ENCODE peak calls at places on chromosomes 5 and 9, in six cellular contexts. A is A549, G is RWPE1, S is psoas muscle, Z is transverse colon, Y is prostate gland. W is an unnamed sample.

GRCh38 chr9:83218411-83219090 is 155.6 kb upstream of the RASEF start:
- DNase-seq in S (no peak), Z (no peak), Y (no peak), G (no peak), A (no peak), W (no peak)

GRCh38 chr5:34709861-34710673 is 53.9 kb downstream of the RAI14 start:
- DNase-seq in S (no peak), A (no peak), Y (no peak), G (no peak), Z (no peak), W (no peak)

GRCh38 chr5:10685103-10685502 is 75.9 kb downstream of the DAP start:
- DNase-seq in A (no peak), Z (no peak), Y (no peak), S (no peak), G (no peak), W (no peak)

GRCh38 chr5:135332519-135333150 is 66.4 kb downstream of the MACROH2A1 start:
- DNase-seq in Y (no peak), Z (no peak), A (peak; percentile 90), G (peak; percentile 87), S (no peak), W (no peak)

GRCh38 chr9:136018257-136019031 is 57.3 kb upstream of the UBAC1 start:
- DNase-seq in A (no peak), Y (no peak), G (no peak), Z (no peak), S (peak; percentile 42), W (no peak)

GRCh38 chr5:113171520-113171919 is 194.9 kb downstream of the DCP2 start:
- DNase-seq in A (no peak), S (no peak), Y (no peak), Z (no peak), G (no peak), W (no peak)

GRCh38 chr9:113590991-113591898 is 127.7 kb downstream of the RGS3 start:
- DNase-seq in G (no peak), Z (peak; percentile 78), Y (peak; percentile 75), A (peak; percentile 72), S (peak; percentile 91), W (no peak)

GRCh38 chr9:4048441-4048840 is 251.4 kb downstream of the GLIS3 start:
- DNase-seq in G (no peak), S (no peak), A (peak; percentile 10), Y (no peak), Z (no peak), W (no peak)

GRCh38 chr9:14127656-14128055 is 186.3 kb downstream of the NFIB start:
- DNase-seq in G (no peak), A (no peak), Z (no peak), Y (no peak), S (no peak), W (no peak)

GRCh38 chr5:157241483-157241882 is 24.4 kb upstream of the CYFIP2 start:
- DNase-seq in A (no peak), Z (no peak), G (no peak), S (no peak), Y (no peak), W (no peak)

GRCh38 chr5:128036961-128037360 is 46.6 kb upstream of the SLC12A2 start:
- DNase-seq in Z (no peak), G (peak; percentile 31), Y (no peak), A (peak; percentile 33), S (no peak), W (no peak)

GRCh38 chr9:16681659-16681990 is 188.8 kb downstream of the BNC2 start:
- DNase-seq in Z (no peak), S (no peak), A (no peak), G (no peak), Y (no peak), W (no peak)

GRCh38 chr5:119267958-119268386 is 87.8 kb upstream of the TNFAIP8 start:
- DNase-seq in A (peak; percentile 46), S (peak; percentile 93), G (peak; percentile 91), Y (peak; percentile 89), Z (peak; percentile 92), W (peak; percentile 93)

GRCh38 chr9:92738661-92739081 is 26.0 kb downstream of the BICD2 start:
- DNase-seq in S (no peak), Y (peak; percentile 76), Z (no peak), A (no peak), G (peak; percentile 73), W (peak; percentile 37)

GRCh38 chr9:98007251-98007928 is 24.2 kb downstream of the ANP32B start:
- DNase-seq in G (no peak), Z (no peak), A (no peak), S (no peak), Y (no peak), W (no peak)

GRCh38 chr9:138115506-138115905 is 237.9 kb downstream of the CACNA1B start:
- DNase-seq in A (no peak), Y (no peak), S (no peak), G (no peak), Z (no peak), W (no peak)

GRCh38 chr5:14039063-14039462 is 94.6 kb upstream of the DNAH5 start:
- DNase-seq in Y (no peak), G (no peak), Z (no peak), A (no peak), S (no peak), W (no peak)
- H3K27ac ChIP-seq in Y (no peak overlapping the region), G (no peak overlapping the region), Z (no peak overlapping the region), A (peak overlapping the region; percentile 91), S (peak overlapping the region; percentile 51), W (peak overlapping the region; percentile 99)

GRCh38 chr5:120394259-120394658 is 69.8 kb upstream of the PRR16 start:
- DNase-seq in A (no peak), S (no peak), Y (no peak), Z (no peak), G (no peak), W (no peak)
- TF ChIP-seq CTCF in A (no peak), S (no peak), Y (no peak), Z (no peak), G (no peak), W (peak; percentile 18)

DNA sequence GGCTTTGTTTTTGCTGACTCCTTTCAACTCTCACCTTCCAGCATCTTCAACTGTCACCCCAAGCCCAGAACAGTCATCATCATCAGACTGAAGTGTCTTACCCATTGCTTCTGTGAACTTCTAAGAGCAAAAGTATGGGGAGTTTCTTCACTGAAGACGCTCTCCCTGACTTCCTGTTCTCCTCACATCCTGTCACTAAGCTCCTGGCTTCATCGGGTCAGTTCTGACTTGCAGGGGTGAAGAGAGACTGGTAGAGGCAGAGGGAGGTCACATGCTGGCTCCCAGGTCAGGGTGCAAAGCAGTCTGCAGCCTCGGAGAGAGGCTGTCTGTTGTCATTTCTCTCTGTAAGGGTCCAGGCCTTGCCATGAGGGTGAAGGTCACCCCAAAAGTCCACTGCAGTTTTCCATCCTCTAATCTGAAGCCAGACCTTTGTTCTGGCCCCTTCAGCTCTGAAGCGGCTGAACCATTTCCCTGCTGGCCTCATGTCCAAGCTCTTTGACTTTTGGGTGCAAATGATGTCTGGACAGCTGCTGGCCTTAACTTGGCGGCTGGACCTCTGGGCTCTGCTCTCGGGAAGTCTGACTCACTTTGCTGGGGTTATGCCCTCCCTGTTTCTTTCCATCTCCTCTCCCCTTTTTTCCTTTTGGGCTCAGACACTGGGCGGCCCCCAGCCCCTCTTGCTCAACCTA is 305.0 kb downstream of the RAB3C start:
- DNase-seq in S (peak; percentile 82), G (no peak), Y (no peak), Z (no peak), A (no peak), W (no peak)
- H3K27ac ChIP-seq in S (peak overlapping the region; percentile 33), G (no peak overlapping the region), Y (no peak overlapping the region), Z (no peak overlapping the region), A (peak overlapping the region; percentile 94), W (no peak overlapping the region)

GRCh38 chr5:111069839-111070238 is 1.7 kb upstream of the TSLP start:
- DNase-seq in S (no peak), A (no peak), Y (no peak), Z (no peak), G (no peak), W (no peak)

GRCh38 chr5:111068208-111068607 is 3.3 kb upstream of the TSLP start:
- DNase-seq in S (no peak), A (no peak), Y (no peak), Z (no peak), G (no peak), W (no peak)

GRCh38 chr5:111072949-111073682 is 1.6 kb downstream of the TSLP start:
- DNase-seq in Y (peak; percentile 40), Z (peak; percentile 61), G (peak; percentile 39), S (peak; percentile 85), A (peak; percentile 11), W (peak; percentile 65)

GRCh38 chr5:111071413-111071812 is at the start of gene TSLP:
- DNase-seq in S (no peak), G (no peak), Z (no peak), Y (no peak), A (no peak), W (no peak)

DNA sequence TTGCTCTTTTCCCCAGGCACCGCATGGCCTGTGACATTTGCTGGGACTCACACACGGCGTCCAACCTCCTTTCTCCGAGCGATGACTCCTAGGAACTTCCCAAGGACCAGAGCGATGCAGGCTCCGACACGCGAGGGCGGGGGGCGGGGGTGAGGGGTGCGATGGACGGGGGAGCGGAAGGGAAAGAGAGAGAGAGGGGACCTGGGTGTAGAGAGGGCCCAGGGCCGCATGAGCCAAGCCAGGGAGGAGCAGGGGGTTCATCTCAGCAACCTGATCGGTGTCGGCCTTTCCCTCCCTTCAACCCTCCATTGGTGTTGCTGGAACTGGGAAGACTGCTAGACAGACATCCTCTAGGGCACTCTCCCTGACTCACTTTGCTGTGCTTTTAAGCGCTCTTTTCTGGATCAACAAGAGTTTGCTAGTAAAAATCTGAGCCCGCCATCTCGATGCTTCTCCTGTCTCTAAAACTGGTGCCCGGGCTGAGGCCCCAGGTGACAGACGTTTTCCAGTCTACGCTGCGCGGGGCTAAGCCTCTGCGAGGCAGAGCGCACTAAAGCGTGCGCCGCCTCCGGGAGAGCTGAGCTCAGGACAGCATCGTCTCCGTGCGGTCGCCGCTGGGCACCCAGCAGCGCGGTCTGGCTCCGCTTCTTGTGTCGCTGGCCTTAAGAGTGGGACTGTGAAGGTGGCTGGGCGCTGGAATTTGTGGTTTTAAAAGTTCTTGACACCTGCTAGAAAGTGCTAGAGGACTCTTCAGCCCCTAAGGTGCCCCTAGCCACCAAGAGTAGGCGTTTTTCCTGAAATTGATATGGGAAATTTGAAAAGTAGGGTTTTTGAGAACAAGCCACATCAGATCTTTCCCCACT is 1.0 kb upstream of the TSLP start:
- DNase-seq in G (no peak), Z (no peak), S (no peak), Y (no peak), A (no peak), W (no peak)
- TF ChIP-seq CTCF in G (no peak), Z (no peak), S (no peak), Y (no peak), A (no peak), W (no peak)

DNA sequence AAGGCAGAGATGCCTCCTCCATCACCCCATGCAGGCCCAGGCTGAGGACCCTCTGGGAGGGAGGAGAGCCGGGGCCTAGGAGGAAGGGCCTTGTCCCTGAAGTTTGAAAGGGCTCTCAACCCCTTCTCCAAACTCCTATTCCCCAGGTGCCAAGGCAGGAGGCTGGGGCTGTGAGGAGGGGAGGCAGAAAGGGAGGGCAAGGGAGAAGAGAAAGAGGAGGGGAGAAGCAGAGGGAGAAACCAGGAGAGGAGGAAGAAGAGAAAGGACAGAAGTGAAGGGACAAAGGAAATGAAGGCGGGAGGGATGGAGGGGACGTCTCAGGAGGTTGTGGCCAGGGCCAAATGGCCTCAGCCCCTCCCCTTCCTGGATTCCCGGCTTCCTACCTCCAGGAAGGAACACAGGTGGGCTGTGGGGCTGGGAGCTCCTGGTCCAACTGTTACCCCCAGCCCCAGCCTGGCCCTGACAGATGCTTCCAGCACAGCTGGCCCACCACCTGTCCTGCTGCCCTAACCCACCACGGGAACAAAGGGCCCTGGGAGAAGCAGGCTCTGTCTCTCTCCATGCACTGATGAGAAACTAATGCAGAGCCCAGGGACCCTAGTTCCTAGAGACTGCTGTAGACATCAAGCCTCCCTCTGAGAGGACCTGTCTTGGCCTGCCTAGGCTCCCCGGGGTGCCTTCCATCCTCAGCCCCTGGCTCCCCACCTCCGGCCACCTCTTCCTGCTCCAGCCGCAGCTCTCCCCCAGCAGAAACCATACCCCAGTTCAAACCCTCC is 3.5 kb downstream of the DBN1 start:
- DNase-seq in Y (no peak), G (no peak), A (no peak), Z (no peak), S (no peak), W (no peak)
- H3K27ac ChIP-seq in Y (no peak overlapping the region), G (peak overlapping the region; percentile 82), A (peak overlapping the region; percentile 47), Z (no peak overlapping the region), S (no peak overlapping the region), W (peak overlapping the region; percentile 69)